ENCODE peak calls at places on chromosomes 5 and 9, in seven cellular contexts. Q is choroid plexus epithelial cell; L is CD4-positive, alpha-beta T cell; S is HL-60; W is nephron progenitor cell; V is fibroblast of the aortic adventitia; M is chondrocyte. K is an unnamed sample.

GRCh38 chr5:125609011-125609410 is 814.2 kb upstream of the GRAMD2B start:
- DNase-seq in Q (no peak), M (no peak), S (no peak), V (no peak), W (no peak), L (no peak), K (no peak)

GRCh38 chr5:59188415-59189225 is 605.7 kb downstream of the RAB3C start:
- DNase-seq in S (no peak), V (peak), L (peak), W (peak), M (no peak), Q (peak), K (peak)

GRCh38 chr5:1899201-1899600 is 16.5 kb upstream of the IRX4 start:
- DNase-seq in Q (no peak), W (no peak), M (peak), S (no peak), V (no peak), L (no peak), K (no peak)

GRCh38 chr5:75045071-75045470 is 7.3 kb downstream of the GCNT4 start:
- DNase-seq in V (no peak), L (no peak), M (no peak), W (no peak), Q (no peak), S (no peak), K (no peak)

GRCh38 chr5:140424135-140424534 is 22.5 kb downstream of the ANKHD1 start:
- DNase-seq in W (no peak), L (no peak), V (no peak), M (no peak), S (no peak), Q (peak), K (no peak)

GRCh38 chr5:100647461-100648230 is 112.5 kb downstream of the FAM174A start:
- DNase-seq in V (no peak), M (no peak), L (no peak), W (peak), Q (peak), S (no peak), K (peak)

GRCh38 chr9:114097613-114098020 is 1.5 kb downstream of the KIF12 start:
- DNase-seq in W (no peak), Q (no peak), M (peak), V (no peak), L (no peak), S (no peak), K (peak)

GRCh38 chr5:1633605-1634336 is 110.0 kb upstream of the LPCAT1 start:
- DNase-seq in L (peak), W (peak), V (peak), S (peak), M (peak), Q (peak), K (peak)

GRCh38 chr5:2378976-2379375 is 372.5 kb downstream of the IRX2 start:
- DNase-seq in L (no peak), Q (no peak), V (no peak), S (no peak), W (no peak), M (no peak), K (no peak)

GRCh38 chr5:143147918-143148317 is 255.6 kb downstream of the NR3C1 start:
- DNase-seq in S (no peak), Q (peak), V (peak), M (no peak), L (no peak), W (no peak), K (no peak)

GRCh38 chr9:84153885-84154284 is 173.3 kb downstream of the RMI1 start:
- DNase-seq in W (no peak), S (no peak), Q (peak), L (no peak), V (peak), M (no peak), K (no peak)

GRCh38 chr5:150530423-150530822 is 22.5 kb downstream of the NDST1 start:
- DNase-seq in L (no peak), M (no peak), V (no peak), W (no peak), S (no peak), Q (no peak), K (no peak)

GRCh38 chr5:39411051-39411450 is 13.7 kb downstream of the DAB2 start:
- DNase-seq in V (peak), S (no peak), Q (peak), L (no peak), W (no peak), M (no peak), K (peak)

GRCh38 chr9:112764344-112764743 is 13.8 kb downstream of the SNX30 start:
- DNase-seq in Q (no peak), W (peak), V (peak), L (no peak), M (no peak), S (no peak), K (no peak)

GRCh38 chr5:151408633-151409243 is 38.7 kb upstream of the SLC36A1 start:
- DNase-seq in Q (no peak), M (no peak), W (no peak), V (no peak), L (no peak), S (no peak), K (no peak)

GRCh38 chr5:141914154-141914743 is 9.4 kb upstream of the DELE1 start:
- DNase-seq in Q (peak), V (no peak), L (no peak), S (peak), W (peak), M (no peak), K (peak)

GRCh38 chr5:177380805-177381126 is 3.5 kb upstream of the SLC34A1 start:
- DNase-seq in W (no peak), S (no peak), M (no peak), L (no peak), Q (no peak), V (no peak), K (no peak)

GRCh38 chr9:93121316-93122241 is 12.5 kb downstream of the NINJ1 start:
- DNase-seq in S (no peak), L (no peak), Q (no peak), W (no peak), V (no peak), M (peak), K (no peak)

GRCh38 chr5:139660105-139660915 is 12.2 kb downstream of the CXXC5 start:
- DNase-seq in V (peak), S (no peak), W (no peak), L (no peak), M (no peak), Q (no peak), K (peak)

GRCh38 chr9:124359426-124359825 is 55.8 kb downstream of the PSMB7 start:
- DNase-seq in L (no peak), Q (no peak), M (no peak), V (no peak), W (no peak), S (no peak), K (no peak)

GRCh38 chr9:115200711-115201505 is 83.0 kb upstream of the TNC start:
- DNase-seq in L (no peak), V (peak), M (no peak), S (no peak), W (no peak), Q (no peak), K (no peak)

GRCh38 chr5:16936150-16937022 is at the start of gene MYO10:
- DNase-seq in W (peak), L (no peak), S (peak), Q (peak), V (peak), M (no peak), K (peak)

GRCh38 chr5:33074548-33074947 is 363.4 kb downstream of the NPR3 start:
- DNase-seq in Q (peak), W (no peak), L (no peak), S (no peak), V (peak), M (no peak), K (no peak)

GRCh38 chr5:126998201-126998631 is 32.1 kb downstream of the MARCHF3 start:
- DNase-seq in M (no peak), W (no peak), Q (peak), L (no peak), S (no peak), V (peak), K (no peak)

GRCh38 chr9:2777454-2777853 is 60.1 kb downstream of the KCNV2 start:
- DNase-seq in Q (no peak), W (no peak), V (no peak), M (no peak), L (no peak), S (no peak), K (no peak)

GRCh38 chr9:38214441-38214840 is 145.4 kb upstream of the SHB start:
- DNase-seq in S (no peak), W (no peak), Q (no peak), V (no peak), L (no peak), M (no peak), K (no peak)

GRCh38 chr5:173720341-173721258 is 104.2 kb upstream of the BOD1 start:
- DNase-seq in M (no peak), W (peak), S (no peak), V (no peak), L (no peak), Q (no peak), K (no peak)

GRCh38 chr5:11853140-11853539 is 51.1 kb downstream of the CTNND2 start:
- DNase-seq in M (no peak), Q (no peak), L (no peak), S (no peak), W (no peak), V (no peak), K (no peak)

GRCh38 chr9:33926746-33927485 is 110.0 kb downstream of the UBE2R2 start:
- DNase-seq in W (no peak), V (no peak), M (no peak), L (no peak), S (no peak), Q (no peak), K (no peak)

GRCh38 chr5:171418316-171418981 is 998 bp upstream of the FGF18 start:
- DNase-seq in L (peak), W (peak), V (peak), M (no peak), Q (peak), S (no peak), K (peak)

GRCh38 chr5:97618721-97619120 is 435.7 kb upstream of the RIOK2 start:
- DNase-seq in Q (no peak), V (no peak), W (no peak), S (no peak), M (no peak), L (no peak), K (no peak)

GRCh38 chr9:34512131-34513078 is 10.4 kb downstream of the ENHO start:
- DNase-seq in Q (no peak), L (no peak), V (no peak), M (no peak), W (no peak), S (no peak), K (no peak)

GRCh38 chr9:87266697-87267096 is 231.0 kb upstream of the DAPK1 start:
- DNase-seq in M (no peak), L (no peak), V (no peak), Q (no peak), W (no peak), S (no peak), K (no peak)

GRCh38 chr9:87260171-87260570 is 237.5 kb upstream of the DAPK1 start:
- DNase-seq in S (no peak), Q (no peak), V (no peak), L (no peak), M (no peak), W (no peak), K (no peak)

GRCh38 chr9:87259543-87259942 is 238.1 kb upstream of the DAPK1 start:
- DNase-seq in S (no peak), V (peak), Q (peak), L (no peak), M (no peak), W (peak), K (no peak)

GRCh38 chr9:87267251-87267679 is 230.4 kb upstream of the DAPK1 start:
- DNase-seq in Q (no peak), M (no peak), V (no peak), W (no peak), S (no peak), L (no peak), K (no peak)

GRCh38 chr9:87263291-87263690 is 234.4 kb upstream of the DAPK1 start:
- DNase-seq in W (peak), S (no peak), M (no peak), Q (no peak), L (no peak), V (no peak), K (no peak)
- TF ChIP-seq CTCF in W (no peak), S (no peak), M (no peak), Q (peak), L (no peak), V (no peak), K (no peak)

GRCh38 chr5:9283473-9283872 is 262.4 kb downstream of the SEMA5A start:
- DNase-seq in Q (no peak), M (no peak), W (no peak), S (no peak), V (no peak), L (no peak), K (no peak)
- TF ChIP-seq CTCF in Q (peak), M (peak), W (no peak), S (no peak), V (no peak), L (no peak), K (no peak)

GRCh38 chr9:120936011-120936763 is 9.6 kb upstream of the TRAF1 start:
- DNase-seq in V (peak), W (peak), M (no peak), Q (peak), S (peak), L (peak), K (peak)
- TF ChIP-seq CTCF in V (peak), W (peak), M (peak), Q (peak), S (peak), L (peak), K (peak)

DNA sequence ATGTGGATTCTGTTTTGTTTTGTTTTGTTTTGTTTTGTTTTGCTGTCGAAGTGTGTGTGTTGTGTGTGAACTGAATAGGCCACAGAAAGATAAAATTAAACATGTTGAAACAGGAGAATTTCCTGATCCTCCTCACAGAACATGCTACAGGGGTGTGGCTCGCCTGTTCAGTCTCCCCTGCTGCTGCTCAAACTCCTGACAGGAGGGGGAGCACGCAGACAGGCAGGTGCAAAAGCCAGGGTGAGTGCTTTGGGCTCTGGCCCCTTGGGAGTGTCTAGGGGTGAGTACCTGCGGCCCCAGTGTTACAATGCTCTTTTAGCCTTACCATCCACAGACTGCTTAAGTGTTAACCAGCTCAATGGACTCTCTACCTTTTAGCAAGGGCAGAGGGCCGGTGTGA is 473.5 kb downstream of the MAT2B start:
- DNase-seq in W (no peak), V (no peak), M (no peak), Q (no peak), S (no peak), L (no peak), K (no peak)
- TF ChIP-seq CTCF in W (no peak), V (no peak), M (no peak), Q (no peak), S (no peak), L (no peak), K (no peak)

GRCh38 chr9:127204771-127205470 is 59.7 kb upstream of the GARNL3 start:
- DNase-seq in S (no peak), L (no peak), W (no peak), Q (peak), M (peak), V (no peak), K (no peak)
- TF ChIP-seq CTCF in S (peak), L (no peak), W (no peak), Q (peak), M (peak), V (peak), K (no peak)